ENCODE peak calls at places on chromosomes 16 and 17, in six cellular contexts. J is neural progenitor cell, R is hepatocyte, N is HCT116, H is MM.1S, A is GM23248. Z is an unnamed sample.

GRCh38 chr17:80871341-80871740 is 120.3 kb upstream of the CHMP6 start:
- DNase-seq in H (peak), J (no peak), N (no peak), R (no peak), A (no peak), Z (no peak)

GRCh38 chr16:50210266-50211038 is 55.9 kb upstream of the ADCY7 start:
- DNase-seq in J (peak), H (peak), R (peak), A (peak), N (peak), Z (peak)

GRCh38 chr17:42673885-42674754 is 2.7 kb downstream of the PLEKHH3 start:
- DNase-seq in R (peak), J (peak), H (no peak), N (no peak), A (peak), Z (peak)

GRCh38 chr16:63613701-63614100 is 1508.2 kb downstream of the CDH11 start:
- DNase-seq in N (no peak), A (no peak), R (peak), J (no peak), H (no peak), Z (no peak)

GRCh38 chr17:15496735-15497134 is 29.3 kb upstream of the CDRT4 start:
- DNase-seq in J (no peak), R (no peak), H (no peak), N (no peak), A (no peak), Z (no peak)

GRCh38 chr17:81838753-81839255 is 4.0 kb upstream of the PPP1R27 start:
- DNase-seq in H (no peak), A (no peak), R (no peak), J (no peak), N (no peak), Z (no peak)

GRCh38 chr16:51845586-51845985 is 694.5 kb upstream of the SALL1 start:
- DNase-seq in H (no peak), A (no peak), R (no peak), N (no peak), J (peak), Z (no peak)

GRCh38 chr17:5500247-5500803 is 14.0 kb downstream of the MIS12 start:
- DNase-seq in A (peak), J (no peak), H (no peak), R (peak), N (no peak), Z (no peak)

GRCh38 chr16:76125871-76126270 is 151.3 kb upstream of the CNTNAP4 start:
- DNase-seq in R (no peak), J (no peak), H (no peak), A (no peak), N (no peak), Z (no peak)

GRCh38 chr17:39576187-39576586 is 31.5 kb downstream of the NEUROD2 start:
- DNase-seq in N (peak), R (no peak), A (peak), J (peak), H (no peak), Z (peak)
- TF ChIP-seq EZH2phosphoT487 in N (no peak), R (no peak), A (no peak), J (no peak), H (no peak), Z (no peak)

GRCh38 chr17:76968707-76969597 is 100.7 kb downstream of the MGAT5B start:
- DNase-seq in H (peak), N (no peak), A (no peak), J (peak), R (peak), Z (peak)

GRCh38 chr17:76967762-76968161 is 99.6 kb downstream of the MGAT5B start:
- DNase-seq in J (no peak), N (no peak), H (no peak), A (no peak), R (no peak), Z (no peak)

GRCh38 chr17:76966486-76967181 is 98.4 kb downstream of the MGAT5B start:
- DNase-seq in N (no peak), J (no peak), R (no peak), A (no peak), H (no peak), Z (no peak)

GRCh38 chr17:76972046-76972641 is 103.9 kb downstream of the MGAT5B start:
- DNase-seq in H (no peak), A (no peak), N (no peak), J (no peak), R (no peak), Z (no peak)

GRCh38 chr17:76969598-76970172 is 101.5 kb downstream of the MGAT5B start:
- DNase-seq in A (peak), N (no peak), J (peak), R (peak), H (no peak), Z (peak)
- H3K27ac ChIP-seq in A (no peak), N (no peak), J (peak), R (no peak), H (peak), Z (peak)

DNA sequence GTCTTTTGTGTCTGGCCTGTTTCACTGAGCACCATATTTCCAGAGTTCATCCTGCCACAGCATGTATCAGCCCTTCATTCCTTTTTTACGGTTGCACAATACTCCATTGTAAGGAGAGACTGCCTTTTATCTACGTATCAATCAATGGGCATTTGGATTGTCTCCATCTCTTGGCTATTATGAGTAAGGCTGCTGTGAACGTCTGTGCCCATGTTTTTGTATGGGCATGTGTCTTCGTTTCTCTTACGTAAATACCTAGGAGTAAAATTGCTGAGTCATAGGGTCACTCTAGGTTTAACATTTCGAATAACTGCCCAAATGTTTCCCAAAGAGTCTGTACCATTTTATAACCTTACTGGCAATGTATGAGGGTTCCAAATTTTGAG is 202.8 kb upstream of the FOXF1 start:
- DNase-seq in N (peak), J (no peak), A (peak), H (no peak), R (no peak), Z (no peak)
- TF ChIP-seq EZH2phosphoT487 in N (no peak), J (no peak), A (no peak), H (no peak), R (no peak), Z (no peak)

GRCh38 chr17:39939588-39940419 is 12.3 kb downstream of the LRRC3C start:
- DNase-seq in R (peak), J (peak), A (peak), N (no peak), H (peak), Z (peak)
- H3K27ac ChIP-seq in R (peak), J (no peak), A (peak), N (no peak), H (peak), Z (no peak)

DNA sequence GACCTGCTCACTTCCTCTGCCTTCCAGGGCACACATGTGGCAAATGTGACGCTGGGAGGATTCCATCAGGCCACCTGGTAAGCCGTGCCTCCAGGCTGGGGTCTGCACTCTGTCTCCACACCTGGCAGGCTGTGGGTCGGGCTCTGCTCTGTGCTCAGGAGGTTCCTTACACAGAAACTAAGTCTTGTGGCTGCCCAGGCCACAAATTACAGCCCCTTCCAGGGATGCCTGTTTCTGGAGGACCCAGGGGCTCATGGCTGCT is 58.2 kb downstream of the RMI2 start:
- DNase-seq in R (no peak), H (no peak), A (no peak), N (no peak), J (no peak), Z (no peak)
- TF ChIP-seq EZH2phosphoT487 in R (no peak), H (no peak), A (no peak), N (no peak), J (no peak), Z (no peak)

GRCh38 chr17:27218041-27218440 is 75.9 kb upstream of the WSB1 start:
- DNase-seq in R (no peak), J (no peak), A (no peak), N (no peak), H (peak), Z (no peak)
- H3K27ac ChIP-seq in R (no peak), J (no peak), A (no peak), N (no peak), H (peak), Z (no peak)

GRCh38 chr16:1488054-1488601 is 616 bp downstream of the PTX4 start:
- DNase-seq in A (no peak), J (no peak), H (no peak), N (no peak), R (no peak), Z (no peak)

GRCh38 chr16:1485847-1486496 is 2.8 kb downstream of the PTX4 start:
- DNase-seq in H (no peak), J (no peak), R (no peak), N (no peak), A (no peak), Z (no peak)

GRCh38 chr16:1487395-1488053 is 1.2 kb downstream of the PTX4 start:
- DNase-seq in A (no peak), J (no peak), H (no peak), N (no peak), R (no peak), Z (no peak)

GRCh38 chr16:1488619-1489018 is at the start of gene PTX4:
- DNase-seq in N (no peak), J (no peak), R (no peak), H (no peak), A (no peak), Z (no peak)

DNA sequence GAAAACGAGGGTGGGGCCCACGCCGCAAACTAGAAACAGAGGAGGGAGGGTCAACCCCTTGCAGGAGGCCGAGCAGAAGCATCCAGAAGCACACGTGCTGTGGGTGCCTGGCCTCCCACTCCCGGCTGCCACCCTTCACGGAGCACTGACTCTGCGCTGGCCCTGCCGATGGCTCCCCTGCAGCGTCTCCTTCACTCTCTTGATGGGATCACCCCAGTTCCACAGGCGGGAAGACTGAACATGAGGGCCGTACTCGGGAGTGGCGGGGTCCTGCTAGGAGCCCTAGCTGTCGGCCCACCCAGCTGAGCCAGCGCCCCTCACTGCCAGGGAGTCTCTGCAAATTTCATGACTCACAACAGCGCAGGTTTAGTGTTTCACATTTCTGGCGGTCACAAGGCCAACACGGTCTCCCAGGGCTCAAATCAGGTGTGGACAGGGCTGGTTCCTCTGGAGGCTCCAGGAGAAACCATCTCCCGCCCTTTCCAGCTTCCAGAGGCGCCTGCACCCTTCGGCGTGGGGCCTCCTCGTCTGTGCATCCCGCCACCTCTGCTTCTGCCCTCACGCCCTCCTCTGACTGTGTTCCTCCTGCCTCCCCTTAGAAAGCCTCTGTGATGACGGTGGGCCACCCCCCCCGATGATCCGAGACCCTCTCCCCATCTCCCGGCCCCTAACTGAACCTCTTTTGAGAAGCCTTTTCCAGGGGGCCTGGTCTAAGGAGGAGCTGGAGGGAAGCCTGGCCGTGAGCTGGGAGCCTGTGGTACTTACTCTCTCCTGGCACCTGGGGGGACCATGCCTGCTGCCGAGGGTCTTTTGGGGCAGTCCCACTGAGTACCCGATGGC is 2.0 kb downstream of the PTX4 start:
- DNase-seq in A (no peak), J (no peak), N (no peak), H (no peak), R (no peak), Z (no peak)
- TF ChIP-seq EZH2phosphoT487 in A (no peak), J (no peak), N (no peak), H (no peak), R (no peak), Z (no peak)

GRCh38 chr17:40460585-40460975 is 17.3 kb downstream of the IGFBP4 start:
- DNase-seq in A (no peak), N (no peak), J (no peak), H (no peak), R (no peak), Z (no peak)
- H3K27ac ChIP-seq in A (peak), N (no peak), J (no peak), H (no peak), R (peak), Z (no peak)

GRCh38 chr17:32806646-32807045 is 70.3 kb downstream of the MYO1D start:
- DNase-seq in R (no peak), J (no peak), H (no peak), N (no peak), A (no peak), Z (no peak)
- TF ChIP-seq EZH2phosphoT487 in R (no peak), J (no peak), H (no peak), N (no peak), A (no peak), Z (no peak)

DNA sequence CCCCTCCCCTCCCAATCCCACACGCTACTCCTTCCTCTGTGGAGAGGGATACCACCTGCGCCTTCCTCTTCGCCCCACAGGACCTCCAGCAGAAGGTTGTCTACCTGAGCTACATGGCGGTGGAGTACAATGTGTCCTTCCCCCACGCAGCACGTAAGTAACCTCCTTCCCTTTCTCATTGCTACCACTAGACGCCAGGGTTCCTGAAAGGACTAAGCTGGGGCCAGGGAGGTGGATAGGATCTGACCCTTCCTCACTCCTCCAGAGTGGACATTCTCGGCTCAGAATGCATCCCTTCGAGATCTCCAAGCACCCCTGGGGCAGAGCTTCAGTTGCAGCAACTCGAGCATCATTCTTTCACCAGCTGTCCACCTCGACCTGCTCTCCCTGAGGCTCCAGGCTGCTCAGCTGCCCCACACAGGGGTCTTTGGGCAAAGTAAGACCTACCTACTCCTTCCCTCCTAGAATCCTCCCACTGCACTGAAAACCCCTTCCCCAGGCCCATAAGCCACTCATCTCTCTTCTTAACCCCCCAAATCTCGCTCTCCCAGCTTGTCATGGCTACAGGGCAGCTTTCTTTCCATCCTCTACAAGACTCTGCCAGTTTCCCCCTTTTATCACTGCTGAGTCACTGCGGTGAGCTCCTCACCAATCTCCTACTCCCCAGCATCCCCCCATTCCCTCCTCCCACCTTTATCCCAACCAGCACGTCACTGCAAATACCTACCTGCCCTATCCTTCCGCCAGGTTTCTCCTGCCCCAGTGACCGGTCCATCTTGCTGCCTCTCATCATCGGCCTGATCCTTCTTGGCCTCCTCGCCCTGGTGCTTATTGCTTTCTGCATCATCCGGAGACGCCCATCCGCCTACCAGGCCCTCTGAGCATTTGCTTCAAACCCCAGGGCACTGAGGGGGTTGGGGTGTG is 1.5 kb downstream of the CD68 start:
- DNase-seq in H (no peak), R (no peak), A (no peak), N (no peak), J (no peak), Z (peak)
- H3K27ac ChIP-seq in H (no peak), R (peak), A (peak), N (no peak), J (no peak), Z (no peak)

Z was measured in GM23338.